ENCODE peak calls at places on chromosome 14, in eight cellular contexts. V, E, O, P, A, W, S and J are unnamed samples.

GRCh38 chr14:67003009-67003753 is 186.1 kb upstream of the GARIN2 start:
- DNase-seq in V (no peak), E (no peak), O (no peak), P (no peak), A (no peak), W (no peak), S (no peak), J (no peak)

GRCh38 chr14:76720382-76720813 is 40.9 kb upstream of the VASH1 start:
- DNase-seq in V (no peak), E (peak; percentile 24), O (peak; percentile 85), P (no peak), A (peak; percentile 78), W (peak; percentile 36), S (peak; percentile 36), J (peak; percentile 70)

GRCh38 chr14:104320611-104321086 is 182.3 kb downstream of the KIF26A start:
- DNase-seq in V (no peak), E (peak; percentile 2), O (no peak), P (no peak), A (no peak), W (no peak), S (no peak), J (no peak)

GRCh38 chr14:78178071-78178470 is 7.9 kb downstream of the NRXN3 start:
- DNase-seq in V (no peak), E (no peak), O (no peak), P (no peak), A (no peak), W (no peak), S (no peak), J (no peak)

GRCh38 chr14:77316872-77317271 is 3.8 kb downstream of the POMT2 start:
- DNase-seq in V (no peak), E (no peak), O (no peak), P (peak; percentile 68), A (no peak), W (no peak), S (no peak), J (no peak)

GRCh38 chr14:69980457-69981414 is 101.5 kb downstream of the SMOC1 start:
- DNase-seq in V (no peak), E (no peak), O (peak; percentile 42), P (no peak), A (no peak), W (peak; percentile 62), S (no peak), J (no peak)

GRCh38 chr14:80188571-80188970 is 22.7 kb downstream of the DIO2 start:
- DNase-seq in V (no peak), E (no peak), O (no peak), P (no peak), A (no peak), W (no peak), S (no peak), J (no peak)

GRCh38 chr14:105411985-105412767 is 7.5 kb upstream of the MTA1 start:
- DNase-seq in V (no peak), E (no peak), O (no peak), P (peak; percentile 71), A (no peak), W (no peak), S (no peak), J (no peak)

GRCh38 chr14:45790293-45790692 is 537.3 kb upstream of the MIS18BP1 start:
- DNase-seq in V (no peak), E (no peak), O (no peak), P (no peak), A (no peak), W (no peak), S (no peak), J (no peak)

GRCh38 chr14:101457936-101458535 is 103.3 kb upstream of the DIO3 start:
- DNase-seq in V (no peak), E (no peak), O (no peak), P (no peak), A (no peak), W (peak; percentile 82), S (no peak), J (no peak)

GRCh38 chr14:68199465-68200145 is 380.0 kb downstream of the RAD51B start:
- DNase-seq in V (no peak), E (peak; percentile 53), O (peak; percentile 97), P (no peak), A (no peak), W (peak; percentile 86), S (no peak), J (peak; percentile 47)

GRCh38 chr14:61690982-61691381 is 4.3 kb upstream of the HIF1A start:
- DNase-seq in V (no peak), E (no peak), O (peak; percentile 43), P (no peak), A (no peak), W (no peak), S (no peak), J (no peak)
- H3K4me1 ChIP-seq in V (peaks cover 9% of the 10 kb centered on the region), E (peaks cover 4% of the 10 kb centered on the region), O (peaks cover 17% of the 10 kb centered on the region), P (peaks cover 8% of the 10 kb centered on the region), A (peaks cover 5% of the 10 kb centered on the region), W (peaks cover 20% of the 10 kb centered on the region), S (peaks cover 10% of the 10 kb centered on the region), J (no peaks in the 10 kb centered on the region)

GRCh38 chr14:92668266-92668973 is 80.0 kb downstream of the LGMN start:
- DNase-seq in V (peak; percentile 66), E (no peak), O (no peak), P (no peak), A (no peak), W (no peak), S (no peak), J (no peak)
- H3K4me1 ChIP-seq in V (peaks cover 18% of the 10 kb centered on the region), E (no peaks in the 10 kb centered on the region), O (no peaks in the 10 kb centered on the region), P (no peaks in the 10 kb centered on the region), A (no peaks in the 10 kb centered on the region), W (no peaks in the 10 kb centered on the region), S (no peaks in the 10 kb centered on the region), J (no peaks in the 10 kb centered on the region)

GRCh38 chr14:59305231-59305630 is 116.8 kb downstream of the DAAM1 start:
- DNase-seq in V (no peak), E (no peak), O (no peak), P (no peak), A (no peak), W (no peak), S (no peak), J (no peak)
- H3K4me1 ChIP-seq in V (peaks cover 30% of the 10 kb centered on the region), E (no peaks in the 10 kb centered on the region), O (peaks cover 37% of the 10 kb centered on the region), P (peaks cover 32% of the 10 kb centered on the region), A (no peaks in the 10 kb centered on the region), W (peaks cover 7% of the 10 kb centered on the region), S (peaks cover 78% of the 10 kb centered on the region), J (peaks cover 3% of the 10 kb centered on the region)

DNA sequence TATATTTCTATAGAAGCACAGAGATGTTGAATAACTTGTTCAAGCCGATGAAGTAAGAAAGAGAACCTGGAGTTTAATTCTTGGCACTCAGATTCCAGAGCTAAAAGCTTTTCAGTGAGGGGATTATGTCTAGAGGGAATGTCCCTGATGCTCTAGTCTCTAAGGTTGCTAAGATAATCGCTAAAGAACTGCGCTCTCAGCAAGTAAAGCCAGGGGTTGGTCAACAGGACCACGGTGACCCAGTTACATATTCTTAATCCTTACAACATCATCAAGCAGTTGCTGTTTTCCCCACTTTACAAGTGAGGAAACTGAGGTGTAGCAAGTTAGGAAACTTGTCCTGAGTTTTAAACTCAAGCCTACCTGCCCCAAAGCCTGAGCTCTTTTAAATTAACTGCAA is 110.8 kb downstream of the DAD1 start:
- DNase-seq in V (no peak), E (no peak), O (no peak), P (no peak), A (no peak), W (no peak), S (no peak), J (no peak)
- H3K4me1 ChIP-seq in V (peaks cover 55% of the 10 kb centered on the region), E (no peaks in the 10 kb centered on the region), O (peaks cover 8% of the 10 kb centered on the region), P (peaks cover 7% of the 10 kb centered on the region), A (peaks cover 32% of the 10 kb centered on the region), W (peaks cover 59% of the 10 kb centered on the region), S (no peaks in the 10 kb centered on the region), J (peaks cover 27% of the 10 kb centered on the region)

GRCh38 chr14:74888164-74889158 is 6.7 kb downstream of the DLST start:
- DNase-seq in V (no peak), E (no peak), O (no peak), P (no peak), A (no peak), W (no peak), S (no peak), J (no peak)
- H3K4me1 ChIP-seq in V (peaks cover 53% of the 10 kb centered on the region), E (peaks cover 44% of the 10 kb centered on the region), O (peaks cover 12% of the 10 kb centered on the region), P (peaks cover 51% of the 10 kb centered on the region), A (no peaks in the 10 kb centered on the region), W (peaks cover 22% of the 10 kb centered on the region), S (peaks cover 62% of the 10 kb centered on the region), J (peaks cover 11% of the 10 kb centered on the region)